ENCODE peak calls at places on chromosomes 12 and 14, in six cellular contexts. O, X, G, P, L and K are unnamed samples.

GRCh38 chr12:92992041-92992440 is 62.9 kb upstream of the EEA1 start:
- DNase-seq in X (no peak), P (no peak), L (no peak), G (no peak), O (no peak), K (no peak)

GRCh38 chr12:71476513-71476912 is 36.9 kb downstream of the LGR5 start:
- DNase-seq in O (no peak), P (no peak), L (no peak), G (no peak), X (no peak), K (no peak)

GRCh38 chr12:6363330-6364036 is 11.9 kb downstream of the SCNN1A start:
- DNase-seq in O (peak; percentile 72), P (peak; percentile 72), L (peak; percentile 83), G (peak; percentile 91), X (peak; percentile 68), K (no peak)

GRCh38 chr14:54116163-54116562 is 159.5 kb upstream of the BMP4 start:
- DNase-seq in G (no peak), X (no peak), O (no peak), P (no peak), L (no peak), K (no peak)

GRCh38 chr14:68979021-68979721 is at the start of gene ACTN1:
- DNase-seq in O (peak; percentile 94), X (peak; percentile 72), G (peak; percentile 99), L (peak; percentile 90), P (no peak), K (peak; percentile 97)

GRCh38 chr14:96827310-96827709 is 30.1 kb downstream of the VRK1 start:
- DNase-seq in X (no peak), O (no peak), P (no peak), G (peak; percentile 59), L (no peak), K (no peak)

GRCh38 chr12:1533602-1534304 is 60.6 kb downstream of the FBXL14 start:
- DNase-seq in X (peak; percentile 23), O (no peak), G (peak; percentile 47), L (no peak), P (peak; percentile 83), K (peak; percentile 81)

GRCh38 chr14:51933191-51933590 is 56.2 kb upstream of the RTRAF start:
- DNase-seq in O (no peak), G (no peak), P (no peak), X (no peak), L (no peak), K (no peak)

GRCh38 chr14:58667900-58668299 is 30.1 kb downstream of the DACT1 start:
- DNase-seq in G (no peak), X (no peak), L (no peak), P (no peak), O (no peak), K (no peak)

GRCh38 chr14:74945261-74945851 is 10.0 kb downstream of the PGF start:
- DNase-seq in G (peak; percentile 95), O (no peak), L (peak; percentile 51), P (peak; percentile 50), X (peak; percentile 25), K (peak; percentile 60)

GRCh38 chr12:132489078-132489601 is 811 bp upstream of the FBRSL1 start:
- DNase-seq in X (peak; percentile 63), G (no peak), L (peak; percentile 44), O (no peak), P (peak; percentile 59), K (peak; percentile 90)

GRCh38 chr12:40874868-40875267 is 182.6 kb downstream of the CNTN1 start:
- DNase-seq in G (no peak), O (no peak), P (no peak), L (no peak), X (no peak), K (no peak)

GRCh38 chr12:89064151-89064550 is 288.1 kb downstream of the DUSP6 start:
- DNase-seq in O (no peak), G (no peak), P (no peak), X (no peak), L (no peak), K (no peak)

GRCh38 chr12:102478416-102479098 is 1.8 kb downstream of the IGF1 start:
- DNase-seq in L (no peak), O (no peak), P (peak; percentile 30), X (peak; percentile 11), G (peak; percentile 79), K (no peak)

GRCh38 chr14:75428230-75429104 is 645 bp downstream of the JDP2 start:
- DNase-seq in G (peak; percentile 65), P (peak; percentile 45), O (peak; percentile 45), L (peak; percentile 57), X (peak; percentile 11), K (peak; percentile 55)

GRCh38 chr14:69682607-69683263 is 71.3 kb downstream of the SUSD6 start:
- DNase-seq in P (no peak), X (no peak), G (no peak), O (no peak), L (no peak), K (no peak)

GRCh38 chr14:37994846-37995372 is 212.8 kb upstream of the SSTR1 start:
- DNase-seq in P (no peak), L (no peak), G (peak; percentile 47), O (no peak), X (no peak), K (no peak)

GRCh38 chr12:54360717-54361456 is 3.4 kb downstream of the GPR84 start:
- DNase-seq in O (peak; percentile 71), P (peak; percentile 78), G (peak; percentile 99), X (peak; percentile 53), L (peak; percentile 65), K (peak; percentile 71)

GRCh38 chr12:85191-85666 is 18.7 kb downstream of the IQSEC3 start:
- DNase-seq in P (no peak), X (no peak), G (peak; percentile 55), O (no peak), L (no peak), K (no peak)

GRCh38 chr14:64550539-64551333 is 975 bp downstream of the PPP1R36 start:
- DNase-seq in X (no peak), G (no peak), P (no peak), O (no peak), L (no peak), K (no peak)

DNA sequence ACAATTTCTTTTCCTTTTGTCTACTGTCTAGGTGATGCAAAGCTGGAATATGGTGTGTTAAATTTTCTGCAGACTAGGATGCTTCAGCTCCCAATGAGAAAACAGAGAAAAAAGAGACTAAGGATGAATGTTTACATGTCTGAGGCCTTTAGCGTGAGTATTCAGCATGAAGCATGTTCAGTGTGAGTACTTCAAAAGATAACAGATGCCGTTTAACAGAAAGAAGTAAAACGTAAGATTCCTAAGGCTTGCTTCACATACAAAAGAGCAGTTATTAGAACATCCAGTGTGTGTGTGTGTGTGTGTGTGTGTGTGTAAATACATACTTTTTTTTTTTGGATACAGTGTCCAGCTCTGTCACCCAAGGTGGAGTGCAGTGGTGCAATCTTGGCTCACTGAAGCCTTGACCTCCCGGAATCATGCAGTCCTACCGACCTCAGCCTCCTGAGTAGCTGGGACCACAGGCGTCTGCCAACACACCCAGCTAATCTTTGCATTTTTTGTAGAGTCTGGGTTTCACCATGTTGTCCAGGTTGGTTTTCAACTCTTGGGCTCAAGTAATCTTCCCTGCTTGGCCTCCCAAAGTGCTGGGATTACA is 92.4 kb upstream of the FERMT2 start:
- DNase-seq in O (no peak), L (peak; percentile 18), P (no peak), G (no peak), X (no peak), K (no peak)
- H3K4me3 ChIP-seq in O (no peak overlapping the region), L (peak overlapping the region; percentile 23), P (no peak overlapping the region), G (no peak overlapping the region), X (no peak overlapping the region), K (no peak overlapping the region)

GRCh38 chr12:14240873-14241220 is 124.6 kb upstream of the ATF7IP start:
- DNase-seq in P (no peak), L (no peak), G (no peak), O (no peak), X (no peak), K (no peak)

GRCh38 chr12:14239935-14240872 is 125.3 kb upstream of the ATF7IP start:
- DNase-seq in P (peak; percentile 76), X (no peak), G (peak; percentile 77), O (no peak), L (no peak), K (peak; percentile 35)

GRCh38 chr12:14243941-14244340 is 121.5 kb upstream of the ATF7IP start:
- DNase-seq in L (no peak), O (no peak), X (no peak), G (no peak), P (no peak), K (no peak)

GRCh38 chr12:14238224-14238792 is 127.2 kb upstream of the ATF7IP start:
- DNase-seq in L (no peak), G (no peak), X (no peak), P (peak; percentile 61), O (no peak), K (peak; percentile 40)

GRCh38 chr12:14239350-14239934 is 126.0 kb upstream of the ATF7IP start:
- DNase-seq in O (peak; percentile 14), G (peak; percentile 81), P (peak; percentile 75), L (peak; percentile 16), X (peak; percentile 22), K (peak; percentile 97)
- TF ChIP-seq CTCF in O (no peak), G (peak; percentile 57), P (peak; percentile 60), L (no peak), X (no peak), K (no peak)

DNA sequence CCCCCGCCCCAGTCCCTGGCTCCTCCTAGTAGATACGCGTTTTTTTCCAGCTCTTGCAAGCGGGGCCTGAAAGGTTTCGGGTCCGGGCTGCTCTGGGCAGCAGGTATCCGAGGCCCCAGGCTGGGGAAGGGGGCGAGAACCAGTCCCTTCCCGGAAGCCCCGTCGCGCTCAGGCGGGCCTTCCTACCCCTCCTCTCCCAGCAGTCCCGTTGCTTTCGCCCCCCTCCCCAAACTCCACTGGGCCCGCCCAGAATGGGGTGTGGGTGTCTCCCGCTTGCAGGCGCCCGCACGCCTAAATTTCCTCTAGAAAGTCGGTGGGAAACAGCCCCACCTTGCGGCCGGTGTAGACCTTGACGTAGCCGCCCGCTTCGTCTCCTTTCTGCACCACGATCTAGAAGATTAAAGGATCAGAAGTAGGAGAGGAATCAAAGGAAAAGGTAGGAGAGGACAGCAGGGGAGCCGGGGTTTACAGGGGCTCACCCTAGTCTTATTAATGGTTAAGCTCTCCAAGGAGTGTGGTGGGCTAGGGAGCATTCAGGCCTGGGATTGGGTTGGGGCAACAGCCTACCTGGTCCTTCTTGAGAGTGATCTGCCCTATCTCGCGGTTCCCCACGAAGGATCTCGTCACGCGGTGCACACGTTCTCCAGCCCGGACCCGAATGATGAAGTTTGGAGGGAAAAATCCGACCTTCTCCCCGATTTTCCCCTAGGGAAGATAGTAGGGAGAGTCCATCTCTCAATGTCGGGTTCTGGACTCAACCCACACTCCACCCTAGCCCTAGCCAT is 7.3 kb downstream of the STAC3 start:
- DNase-seq in X (peak; percentile 85), L (peak; percentile 81), O (peak; percentile 78), G (peak; percentile 99), P (peak; percentile 87), K (peak; percentile 88)
- H3K4me3 ChIP-seq in X (peak overlapping the region; percentile 45), L (peak overlapping the region; percentile 56), O (peak overlapping the region; percentile 37), G (peak overlapping the region; percentile 65), P (peak overlapping the region; percentile 74), K (no peak overlapping the region)

DNA sequence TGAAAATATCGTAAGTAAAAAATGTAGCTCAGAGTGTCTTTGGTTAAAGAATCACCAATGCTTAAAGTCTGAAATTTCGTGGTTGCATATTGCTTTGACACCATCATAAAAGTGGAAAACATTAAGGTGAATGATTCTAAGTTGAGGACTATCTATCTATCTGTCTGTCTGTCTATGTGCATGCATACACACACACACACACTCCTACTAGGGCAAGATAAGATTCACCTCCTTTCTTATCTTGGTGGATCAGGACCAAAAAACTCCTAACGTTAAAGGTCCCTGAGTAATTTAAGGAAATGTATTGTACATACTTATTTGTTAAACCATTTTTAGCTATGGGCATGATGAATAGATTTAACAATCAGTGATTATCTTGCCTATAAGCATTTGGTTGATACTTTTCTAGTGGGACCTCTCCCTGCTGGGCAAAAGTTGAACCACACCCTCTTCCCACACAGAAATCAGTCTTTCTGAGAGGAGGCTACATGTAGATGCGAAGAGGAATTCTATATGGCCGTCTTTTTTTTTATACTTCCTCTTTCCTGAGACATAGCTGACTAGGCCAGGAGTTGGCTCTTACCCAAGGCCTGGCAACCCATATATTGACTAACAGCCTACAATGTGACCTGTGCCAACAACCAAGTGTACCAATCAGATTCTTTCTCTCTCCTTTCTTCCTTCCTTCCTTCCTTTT is 19.3 kb upstream of the LLPH start:
- DNase-seq in O (no peak), X (no peak), L (no peak), P (no peak), G (peak; percentile 55), K (peak; percentile 78)
- TF ChIP-seq CTCF in O (no peak), X (no peak), L (no peak), P (peak; percentile 16), G (peak; percentile 62), K (no peak)